ENCODE peak calls at places on chromosomes 2 and 18, in five cellular contexts. One of them, this sample, is unnamed.

GRCh38 chr2:106020032-106020431 is 174.1 kb downstream of the UXS1 start:
- DNase-seq in glutamatergic neuron: no peak
- DNase-seq in heart left ventricle: peak; percentile 50
- DNase-seq in bronchial epithelial cell: no peak
- DNase-seq in left ventricle myocardium inferior: no peak
- DNase-seq in this sample: no peak

GRCh38 chr2:120441744-120442471 is 96.0 kb downstream of the INHBB start:
- DNase-seq in heart left ventricle: no peak
- DNase-seq in bronchial epithelial cell: peak; percentile 36
- DNase-seq in left ventricle myocardium inferior: peak; percentile 25
- DNase-seq in glutamatergic neuron: peak; percentile 59
- DNase-seq in this sample: no peak

GRCh38 chr2:147934881-147935280 is 85.7 kb downstream of the ORC4 start:
- DNase-seq in left ventricle myocardium inferior: no peak
- DNase-seq in heart left ventricle: no peak
- DNase-seq in bronchial epithelial cell: no peak
- DNase-seq in glutamatergic neuron: no peak
- DNase-seq in this sample: no peak

GRCh38 chr2:207663870-207664545 is 38.8 kb upstream of the METTL21A start:
- DNase-seq in glutamatergic neuron: no peak
- DNase-seq in left ventricle myocardium inferior: no peak
- DNase-seq in heart left ventricle: no peak
- DNase-seq in bronchial epithelial cell: no peak
- DNase-seq in this sample: no peak

GRCh38 chr2:230794472-230794871 is 70.3 kb upstream of the ITM2C start:
- DNase-seq in bronchial epithelial cell: no peak
- DNase-seq in glutamatergic neuron: no peak
- DNase-seq in left ventricle myocardium inferior: no peak
- DNase-seq in heart left ventricle: no peak
- DNase-seq in this sample: no peak

GRCh38 chr18:4454548-4455112 is 477 bp downstream of the DLGAP1 start:
- DNase-seq in glutamatergic neuron: no peak
- DNase-seq in bronchial epithelial cell: no peak
- DNase-seq in heart left ventricle: no peak
- DNase-seq in left ventricle myocardium inferior: no peak
- DNase-seq in this sample: no peak

GRCh38 chr2:157194097-157194688 is 63.3 kb upstream of the GALNT5 start:
- DNase-seq in glutamatergic neuron: no peak
- DNase-seq in left ventricle myocardium inferior: no peak
- DNase-seq in bronchial epithelial cell: peak; percentile 61
- DNase-seq in heart left ventricle: no peak
- DNase-seq in this sample: no peak

GRCh38 chr2:1010373-1011017 is 59.8 kb downstream of the SNTG2 start:
- DNase-seq in left ventricle myocardium inferior: no peak
- DNase-seq in heart left ventricle: no peak
- DNase-seq in glutamatergic neuron: peak; percentile 73
- DNase-seq in bronchial epithelial cell: no peak
- DNase-seq in this sample: no peak

GRCh38 chr2:145961846-145962245 is 1441.9 kb upstream of the ZEB2 start:
- DNase-seq in glutamatergic neuron: no peak
- DNase-seq in left ventricle myocardium inferior: no peak
- DNase-seq in heart left ventricle: no peak
- DNase-seq in bronchial epithelial cell: no peak
- DNase-seq in this sample: no peak

GRCh38 chr2:28163028-28163427 is 229.6 kb upstream of the FOSL2 start:
- DNase-seq in glutamatergic neuron: no peak
- DNase-seq in left ventricle myocardium inferior: no peak
- DNase-seq in heart left ventricle: no peak
- DNase-seq in bronchial epithelial cell: no peak
- DNase-seq in this sample: no peak

GRCh38 chr18:39838831-39839230 is 2116.2 kb upstream of the PIK3C3 start:
- DNase-seq in bronchial epithelial cell: no peak
- DNase-seq in glutamatergic neuron: no peak
- DNase-seq in left ventricle myocardium inferior: no peak
- DNase-seq in heart left ventricle: no peak
- DNase-seq in this sample: no peak

GRCh38 chr2:119126650-119127049 is 31.9 kb downstream of the C1QL2 start:
- DNase-seq in left ventricle myocardium inferior: peak; percentile 24
- DNase-seq in bronchial epithelial cell: peak; percentile 10
- DNase-seq in heart left ventricle: no peak
- DNase-seq in glutamatergic neuron: peak; percentile 60
- DNase-seq in this sample: no peak

GRCh38 chr18:3499498-3499897 is 49.5 kb downstream of the TGIF1 start:
- DNase-seq in heart left ventricle: no peak
- DNase-seq in glutamatergic neuron: peak; percentile 32
- DNase-seq in left ventricle myocardium inferior: no peak
- DNase-seq in bronchial epithelial cell: no peak
- DNase-seq in this sample: no peak

GRCh38 chr2:66095820-66096219 is 339.1 kb upstream of the MEIS1 start:
- DNase-seq in left ventricle myocardium inferior: no peak
- DNase-seq in heart left ventricle: no peak
- DNase-seq in bronchial epithelial cell: no peak
- DNase-seq in glutamatergic neuron: no peak
- DNase-seq in this sample: no peak

GRCh38 chr2:4020649-4021048 is 317.3 kb downstream of the DCDC2C start:
- DNase-seq in bronchial epithelial cell: no peak
- DNase-seq in glutamatergic neuron: no peak
- DNase-seq in left ventricle myocardium inferior: no peak
- DNase-seq in heart left ventricle: no peak
- DNase-seq in this sample: no peak

GRCh38 chr18:47912343-47912742 is 18.1 kb downstream of the SMAD2 start:
- DNase-seq in bronchial epithelial cell: peak; percentile 35
- DNase-seq in left ventricle myocardium inferior: no peak
- DNase-seq in glutamatergic neuron: no peak
- DNase-seq in heart left ventricle: no peak
- DNase-seq in this sample: no peak

GRCh38 chr2:239816571-239816970 is 208.6 kb downstream of the NDUFA10 start:
- DNase-seq in heart left ventricle: no peak
- DNase-seq in left ventricle myocardium inferior: no peak
- DNase-seq in bronchial epithelial cell: no peak
- DNase-seq in glutamatergic neuron: no peak
- DNase-seq in this sample: no peak

GRCh38 chr18:68660355-68661183 is 54.3 kb downstream of the TMX3 start:
- DNase-seq in left ventricle myocardium inferior: no peak
- DNase-seq in heart left ventricle: no peak
- DNase-seq in glutamatergic neuron: no peak
- DNase-seq in bronchial epithelial cell: peak; percentile 39
- DNase-seq in this sample: no peak

GRCh38 chr18:38307919-38308318 is 742.3 kb upstream of the CELF4 start:
- DNase-seq in left ventricle myocardium inferior: no peak
- DNase-seq in bronchial epithelial cell: no peak
- DNase-seq in glutamatergic neuron: no peak
- DNase-seq in heart left ventricle: no peak
- DNase-seq in this sample: no peak

GRCh38 chr2:58046585-58047372 is at the start of gene VRK2:
- DNase-seq in glutamatergic neuron: peak; percentile 79
- DNase-seq in heart left ventricle: peak; percentile 88
- DNase-seq in bronchial epithelial cell: peak; percentile 90
- DNase-seq in left ventricle myocardium inferior: peak; percentile 90
- DNase-seq in this sample: peak; percentile 80
- TF ChIP-seq CTCF in glutamatergic neuron: no peak
- TF ChIP-seq CTCF in heart left ventricle: no peak
- TF ChIP-seq CTCF in bronchial epithelial cell: peak; percentile 7
- TF ChIP-seq CTCF in left ventricle myocardium inferior: peak; percentile 40
- TF ChIP-seq CTCF in this sample: no peak

GRCh38 chr2:161414015-161414384 is 2.1 kb upstream of the TBR1 start:
- DNase-seq in heart left ventricle: no peak
- DNase-seq in bronchial epithelial cell: no peak
- DNase-seq in glutamatergic neuron: no peak
- DNase-seq in left ventricle myocardium inferior: no peak
- DNase-seq in this sample: no peak

GRCh38 chr2:161415041-161415440 is 1.1 kb upstream of the TBR1 start:
- DNase-seq in glutamatergic neuron: no peak
- DNase-seq in left ventricle myocardium inferior: no peak
- DNase-seq in heart left ventricle: no peak
- DNase-seq in bronchial epithelial cell: no peak
- DNase-seq in this sample: no peak

GRCh38 chr2:161416294-161416632 is at the start of gene TBR1:
- DNase-seq in left ventricle myocardium inferior: no peak
- DNase-seq in bronchial epithelial cell: peak; percentile 21
- DNase-seq in glutamatergic neuron: no peak
- DNase-seq in heart left ventricle: no peak
- DNase-seq in this sample: no peak

GRCh38 chr2:161415467-161416293 is 417 bp upstream of the TBR1 start:
- DNase-seq in left ventricle myocardium inferior: no peak
- DNase-seq in bronchial epithelial cell: no peak
- DNase-seq in glutamatergic neuron: no peak
- DNase-seq in heart left ventricle: no peak
- DNase-seq in this sample: no peak

GRCh38 chr2:161414385-161415040 is 1.6 kb upstream of the TBR1 start:
- DNase-seq in glutamatergic neuron: peak; percentile 81
- DNase-seq in bronchial epithelial cell: no peak
- DNase-seq in heart left ventricle: no peak
- DNase-seq in left ventricle myocardium inferior: no peak
- DNase-seq in this sample: no peak
- TF ChIP-seq CTCF in glutamatergic neuron: peak; percentile 11
- TF ChIP-seq CTCF in bronchial epithelial cell: no peak
- TF ChIP-seq CTCF in heart left ventricle: no peak
- TF ChIP-seq CTCF in left ventricle myocardium inferior: no peak
- TF ChIP-seq CTCF in this sample: no peak

GRCh38 chr2:20666364-20667150 is at the start of gene GDF7:
- DNase-seq in glutamatergic neuron: no peak
- DNase-seq in heart left ventricle: peak; percentile 63
- DNase-seq in left ventricle myocardium inferior: no peak
- DNase-seq in bronchial epithelial cell: no peak
- DNase-seq in this sample: peak; percentile 30
- TF ChIP-seq CTCF in glutamatergic neuron: peak; percentile 39
- TF ChIP-seq CTCF in heart left ventricle: peak; percentile 43
- TF ChIP-seq CTCF in left ventricle myocardium inferior: peak; percentile 44
- TF ChIP-seq CTCF in bronchial epithelial cell: peak; percentile 4
- TF ChIP-seq CTCF in this sample: peak; percentile 20

DNA sequence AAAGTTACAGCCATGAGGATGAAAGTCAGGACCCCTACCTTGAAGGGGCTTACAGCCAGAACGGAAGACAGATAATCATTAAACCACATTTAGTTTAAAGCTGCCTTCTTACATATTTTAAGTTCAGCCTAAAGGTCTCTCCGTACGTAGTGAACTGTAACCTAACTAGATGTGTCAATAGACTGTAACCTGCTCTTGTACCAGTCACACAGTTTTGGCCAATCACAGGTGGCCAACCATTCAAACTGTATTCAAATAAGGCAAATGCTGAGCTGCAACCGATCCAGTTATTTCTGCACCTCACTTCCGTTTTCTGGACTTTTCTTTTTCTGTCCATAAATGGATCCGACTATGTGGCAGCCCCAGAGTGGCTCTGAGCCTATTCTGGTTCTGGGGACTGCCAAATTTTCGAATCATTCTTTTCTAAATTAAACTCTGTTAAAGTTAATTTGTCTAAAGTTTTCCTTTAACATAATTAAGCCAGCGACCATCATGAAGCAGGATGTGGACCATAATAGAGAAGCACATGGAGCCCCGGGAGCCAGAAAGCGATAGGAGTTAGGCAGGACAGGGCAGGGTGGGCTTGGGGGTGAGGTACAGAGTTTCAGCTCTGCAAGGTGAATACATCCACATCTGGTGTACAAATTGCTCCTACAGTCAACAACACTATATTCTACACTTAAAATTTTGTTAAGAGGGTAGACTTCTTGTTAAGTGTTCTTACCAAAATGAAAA is 48.4 kb upstream of the YPEL5 start:
- DNase-seq in left ventricle myocardium inferior: no peak
- DNase-seq in glutamatergic neuron: no peak
- DNase-seq in bronchial epithelial cell: no peak
- DNase-seq in heart left ventricle: no peak
- DNase-seq in this sample: no peak
- TF ChIP-seq CTCF in left ventricle myocardium inferior: no peak
- TF ChIP-seq CTCF in glutamatergic neuron: no peak
- TF ChIP-seq CTCF in bronchial epithelial cell: no peak
- TF ChIP-seq CTCF in heart left ventricle: no peak
- TF ChIP-seq CTCF in this sample: no peak

DNA sequence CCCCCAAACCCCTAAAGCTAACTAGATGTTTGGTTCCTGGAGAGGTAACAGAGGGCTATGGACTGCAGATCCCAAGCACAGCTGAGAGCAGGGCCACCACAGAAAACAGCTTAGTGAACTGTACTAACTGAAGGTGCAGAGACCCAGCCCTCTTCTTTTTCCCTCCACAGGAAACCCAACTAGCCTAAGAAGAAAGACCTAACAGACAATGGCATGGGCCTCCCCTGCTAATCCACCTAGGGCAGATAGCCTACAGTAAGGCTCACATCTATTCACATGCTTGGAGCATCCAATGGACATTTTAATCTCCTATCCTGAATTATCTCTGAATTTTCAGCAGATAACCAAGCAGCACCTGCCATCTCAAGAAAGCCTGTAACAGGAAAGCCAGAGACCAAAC is 8.8 kb upstream of the FECH start:
- DNase-seq in heart left ventricle: no peak
- DNase-seq in glutamatergic neuron: no peak
- DNase-seq in bronchial epithelial cell: no peak
- DNase-seq in left ventricle myocardium inferior: no peak
- DNase-seq in this sample: no peak
- TF ChIP-seq CTCF in heart left ventricle: no peak
- TF ChIP-seq CTCF in glutamatergic neuron: no peak
- TF ChIP-seq CTCF in bronchial epithelial cell: no peak
- TF ChIP-seq CTCF in left ventricle myocardium inferior: no peak
- TF ChIP-seq CTCF in this sample: no peak

GRCh38 chr2:240886678-240887574 is 9.0 kb downstream of the MAB21L4 start:
- DNase-seq in glutamatergic neuron: peak; percentile 14
- DNase-seq in bronchial epithelial cell: no peak
- DNase-seq in heart left ventricle: no peak
- DNase-seq in left ventricle myocardium inferior: no peak
- DNase-seq in this sample: peak; percentile 44

GRCh38 chr2:240888890-240889573 is 6.9 kb downstream of the MAB21L4 start:
- DNase-seq in heart left ventricle: no peak
- DNase-seq in left ventricle myocardium inferior: no peak
- DNase-seq in glutamatergic neuron: peak; percentile 8
- DNase-seq in bronchial epithelial cell: no peak
- DNase-seq in this sample: peak; percentile 39

GRCh38 chr2:240887631-240888030 is 8.3 kb downstream of the MAB21L4 start:
- DNase-seq in left ventricle myocardium inferior: no peak
- DNase-seq in glutamatergic neuron: no peak
- DNase-seq in bronchial epithelial cell: no peak
- DNase-seq in heart left ventricle: no peak
- DNase-seq in this sample: peak; percentile 37

GRCh38 chr2:240889601-240890560 is 6.1 kb downstream of the MAB21L4 start:
- DNase-seq in heart left ventricle: no peak
- DNase-seq in glutamatergic neuron: no peak
- DNase-seq in bronchial epithelial cell: no peak
- DNase-seq in left ventricle myocardium inferior: no peak
- DNase-seq in this sample: peak; percentile 40

DNA sequence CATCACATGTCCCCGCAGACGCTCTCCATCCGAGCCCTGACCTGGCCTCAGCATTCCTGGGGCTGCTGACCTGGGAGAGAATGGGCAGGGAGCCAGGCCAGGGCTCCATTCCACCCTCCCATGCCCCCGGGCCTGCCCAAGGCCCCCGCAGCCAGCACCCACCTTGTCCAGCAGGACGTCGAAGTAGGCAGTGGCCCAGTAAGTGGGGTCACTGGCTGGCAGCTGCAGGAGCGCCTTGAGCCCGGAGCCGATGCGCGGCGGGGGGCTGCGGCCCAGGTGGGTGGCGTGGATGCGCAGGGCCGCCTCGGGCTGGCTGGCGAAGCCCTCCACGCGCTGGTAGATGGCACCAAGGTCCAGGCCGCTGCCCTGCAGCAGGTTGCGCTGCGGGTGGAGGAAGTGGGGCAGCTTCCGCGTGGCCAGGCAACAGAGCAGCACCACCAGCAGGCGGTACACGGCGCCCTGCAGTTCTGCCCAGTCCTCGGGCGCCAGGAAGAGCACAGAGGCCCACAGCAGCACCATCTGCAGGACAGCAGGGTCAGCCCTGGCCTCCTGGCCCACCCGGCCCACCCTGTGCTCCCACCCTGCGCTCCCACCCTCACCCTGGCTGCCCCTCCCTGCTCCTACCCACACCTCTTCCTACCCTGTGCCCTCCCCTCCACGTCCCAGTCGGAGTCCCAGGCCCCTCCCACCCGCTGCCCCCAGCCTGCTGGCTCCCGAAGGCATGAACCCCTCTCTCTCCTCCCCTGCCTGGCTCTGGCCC is 7.6 kb downstream of the MAB21L4 start:
- DNase-seq in heart left ventricle: no peak
- DNase-seq in glutamatergic neuron: peak; percentile 14
- DNase-seq in left ventricle myocardium inferior: no peak
- DNase-seq in bronchial epithelial cell: no peak
- DNase-seq in this sample: peak; percentile 41
- TF ChIP-seq CTCF in heart left ventricle: no peak
- TF ChIP-seq CTCF in glutamatergic neuron: no peak
- TF ChIP-seq CTCF in left ventricle myocardium inferior: no peak
- TF ChIP-seq CTCF in bronchial epithelial cell: no peak
- TF ChIP-seq CTCF in this sample: no peak

This sample was measured in CD14-positive monocyte.